ENCODE peak calls at places on chromosomes 4 and X, in eight cellular contexts. A, N, M, G, V, L, P and S are unnamed samples.
A peak's percentile ranks its signal among the peaks of the same experiment; 100 is the strongest.

GRCh38 chr4:45036677-45037076 is 310.3 kb upstream of the GNPDA2 start:
- DNase-seq in N (no peak), A (no peak), G (no peak), V (peak; percentile 54), L (peak; percentile 1), M (no peak), P (no peak), S (no peak)

GRCh38 chr4:151692821-151693504 is 67.8 kb downstream of the GATB start:
- DNase-seq in V (no peak), M (no peak), P (no peak), N (no peak), G (no peak), A (no peak), L (no peak), S (no peak)

GRCh38 chrX:133985164-133986007 is at the start of gene GPC3:
- DNase-seq in M (peak; percentile 7), L (no peak), V (peak; percentile 9), P (peak; percentile 81), G (no peak), A (peak; percentile 0), N (no peak), S (no peak)

GRCh38 chr4:175386776-175387507 is 425.1 kb downstream of the GPM6A start:
- DNase-seq in N (no peak), P (no peak), A (no peak), V (no peak), L (no peak), M (no peak), G (no peak), S (no peak)

GRCh38 chrX:75038925-75039324 is 113.7 kb upstream of the NEXMIF start:
- DNase-seq in M (peak; percentile 35), N (no peak), A (no peak), G (peak; percentile 2), V (no peak), L (peak; percentile 1), P (no peak), S (no peak)

GRCh38 chrX:41085105-41085882 is at the start of gene USP9X:
- DNase-seq in M (peak; percentile 88), N (peak; percentile 98), P (peak; percentile 91), A (peak; percentile 85), G (peak; percentile 80), V (peak; percentile 70), L (peak; percentile 70), S (peak; percentile 51)

GRCh38 chr4:76339364-76339763 is 32.8 kb downstream of the STBD1 start:
- DNase-seq in M (peak; percentile 20), A (no peak), V (no peak), N (no peak), G (no peak), P (no peak), L (no peak), S (no peak)

GRCh38 chrX:77820328-77820727 is 34.3 kb upstream of the ATRX start:
- DNase-seq in V (no peak), N (no peak), M (no peak), L (no peak), G (no peak), A (no peak), P (no peak), S (no peak)

GRCh38 chr4:185282968-185283367 is 73.6 kb downstream of the SNX25 start:
- DNase-seq in G (no peak), A (no peak), P (no peak), M (peak; percentile 47), L (peak; percentile 52), N (no peak), V (no peak), S (no peak)

GRCh38 chr4:182645511-182645910 is 271.7 kb downstream of the DCTD start:
- DNase-seq in L (no peak), A (no peak), N (no peak), P (no peak), V (no peak), G (no peak), M (no peak), S (no peak)

GRCh38 chr4:183738081-183738673 is 79.1 kb downstream of the TRAPPC11 start:
- DNase-seq in V (peak; percentile 88), M (no peak), A (peak; percentile 28), P (no peak), N (no peak), L (no peak), G (no peak), S (no peak)

GRCh38 chr4:101801957-101802356 is 11.4 kb downstream of the BANK1 start:
- DNase-seq in M (no peak), G (no peak), P (no peak), V (no peak), N (no peak), A (no peak), L (no peak), S (no peak)

GRCh38 chr4:165345663-165346417 is 18.4 kb downstream of the MSMO1 start:
- DNase-seq in G (no peak), A (peak; percentile 9), P (no peak), V (no peak), M (no peak), N (no peak), L (no peak), S (no peak)

GRCh38 chr4:53196872-53197759 is 168.7 kb downstream of the SCFD2 start:
- DNase-seq in A (no peak), N (no peak), L (peak; percentile 59), G (peak; percentile 82), M (peak; percentile 83), P (peak; percentile 65), V (peak; percentile 57), S (peak; percentile 18)

GRCh38 chr4:1047106-1047975 is 35.9 kb downstream of the FGFRL1 start:
- DNase-seq in M (no peak), V (no peak), G (no peak), P (no peak), L (no peak), N (no peak), A (no peak), S (no peak)

GRCh38 chr4:140222175-140222574 is 68.2 kb upstream of the MAML3 start:
- DNase-seq in P (no peak), M (peak; percentile 32), G (no peak), V (peak; percentile 69), L (peak; percentile 39), N (no peak), A (no peak), S (no peak)

GRCh38 chrX:77788050-77788449 is 2.0 kb upstream of the ATRX start:
- DNase-seq in G (peak; percentile 31), N (no peak), A (peak; percentile 0), V (no peak), L (peak; percentile 71), P (no peak), M (peak; percentile 16), S (peak; percentile 59)

GRCh38 chr4:103923551-103923950 is 203.8 kb upstream of the TACR3 start:
- DNase-seq in G (no peak), A (no peak), P (no peak), V (no peak), N (no peak), M (no peak), L (no peak), S (no peak)

GRCh38 chr4:154491341-154491679 is 289 bp downstream of the DCHS2 start:
- DNase-seq in N (no peak), L (no peak), A (peak; percentile 42), V (peak; percentile 47), G (no peak), M (peak; percentile 17), P (no peak), S (peak; percentile 42)

GRCh38 chr4:3204021-3204431 is 44.9 kb upstream of the MSANTD1 start:
- DNase-seq in M (peak; percentile 76), P (no peak), A (no peak), G (peak; percentile 33), V (no peak), L (peak; percentile 5), N (peak; percentile 85), S (no peak)

GRCh38 chr4:55172694-55173287 is 47.4 kb upstream of the KDR start:
- DNase-seq in P (no peak), G (no peak), M (peak; percentile 28), A (no peak), N (no peak), L (peak; percentile 70), V (peak; percentile 20), S (no peak)

GRCh38 chr4:138864961-138865720 is 150.4 kb upstream of the NOCT start:
- DNase-seq in G (no peak), P (peak; percentile 45), M (no peak), V (no peak), A (no peak), N (no peak), L (no peak), S (no peak)

GRCh38 chrX:68822641-68823410 is 6.0 kb upstream of the EFNB1 start:
- DNase-seq in N (peak; percentile 85), V (peak; percentile 45), L (peak; percentile 42), G (no peak), M (peak; percentile 68), A (no peak), P (peak; percentile 34), S (peak; percentile 38)

GRCh38 chr4:79652232-79652631 is 244.2 kb upstream of the GK2 start:
- DNase-seq in V (no peak), N (no peak), M (peak; percentile 14), P (peak; percentile 20), A (no peak), L (no peak), G (no peak), S (no peak)

GRCh38 chr4:26330186-26330787 is 9.5 kb downstream of the RBPJ start:
- DNase-seq in A (no peak), L (peak; percentile 60), G (no peak), V (peak; percentile 56), N (no peak), P (peak; percentile 71), M (peak; percentile 67), S (peak; percentile 45)

GRCh38 chr4:180909279-180909678 is 1333.9 kb upstream of the TENM3 start:
- DNase-seq in V (peak; percentile 16), L (peak; percentile 55), A (no peak), P (peak; percentile 16), N (no peak), G (no peak), M (peak; percentile 36), S (no peak)

GRCh38 chr4:78588894-78589545 is 37.5 kb downstream of the ANXA3 start:
- DNase-seq in V (no peak), A (no peak), P (no peak), G (no peak), L (no peak), M (peak; percentile 25), N (no peak), S (no peak)